ENCODE peak calls at places on chromosome 14, in four cellular contexts. U, M, G and Y are unnamed samples.

GRCh38 chr14:72518809-72519377 is 375.0 kb downstream of the DPF3 start:
- DNase-seq in U (no peak), M (no peak), G (no peak), Y (no peak)

GRCh38 chr14:44639986-44640385 is 132.9 kb upstream of the FSCB start:
- DNase-seq in U (no peak), M (no peak), G (no peak), Y (no peak)

GRCh38 chr14:104302794-104303405 is 164.5 kb downstream of the KIF26A start:
- DNase-seq in U (no peak), M (no peak), G (no peak), Y (peak)

GRCh38 chr14:65434216-65434850 is 21.8 kb downstream of the FUT8 start:
- DNase-seq in U (no peak), M (no peak), G (no peak), Y (no peak)

GRCh38 chr14:103899316-103899715 is 28.9 kb upstream of the TDRD9 start:
- DNase-seq in U (no peak), M (no peak), G (no peak), Y (no peak)

GRCh38 chr14:20998674-20999366 is at the start of gene SLC39A2:
- DNase-seq in U (peak), M (no peak), G (no peak), Y (no peak)

GRCh38 chr14:103260629-103261124 is 73.4 kb upstream of the EIF5 start:
- DNase-seq in U (peak), M (no peak), G (peak), Y (no peak)

GRCh38 chr14:22657861-22658260 is 13.7 kb upstream of the OR6J1 start:
- DNase-seq in U (no peak), M (no peak), G (no peak), Y (no peak)

GRCh38 chr14:74501135-74501614 is 7.6 kb downstream of the ISCA2 start:
- DNase-seq in U (peak), M (no peak), G (peak), Y (peak)

GRCh38 chr14:69711471-69712216 is 55.3 kb upstream of the SRSF5 start:
- DNase-seq in U (peak), M (no peak), G (no peak), Y (no peak)

GRCh38 chr14:64465208-64465821 is at the start of gene AKAP5:
- DNase-seq in U (peak), M (peak), G (peak), Y (no peak)

GRCh38 chr14:91409991-91410401 is 7.6 kb downstream of the CCDC88C start:
- DNase-seq in U (no peak), M (no peak), G (no peak), Y (no peak)

GRCh38 chr14:53473480-53473879 is 320.4 kb upstream of the DDHD1 start:
- DNase-seq in U (no peak), M (no peak), G (no peak), Y (no peak)

GRCh38 chr14:42163136-42163535 is 556.5 kb downstream of the LRFN5 start:
- DNase-seq in U (no peak), M (no peak), G (no peak), Y (no peak)

GRCh38 chr14:64266206-64266605 is 28.0 kb downstream of the ESR2 start:
- DNase-seq in U (no peak), M (no peak), G (no peak), Y (no peak)

GRCh38 chr14:34374998-34375740 is 86.9 kb downstream of the SPTSSA start:
- DNase-seq in U (no peak), M (no peak), G (no peak), Y (no peak)

DNA sequence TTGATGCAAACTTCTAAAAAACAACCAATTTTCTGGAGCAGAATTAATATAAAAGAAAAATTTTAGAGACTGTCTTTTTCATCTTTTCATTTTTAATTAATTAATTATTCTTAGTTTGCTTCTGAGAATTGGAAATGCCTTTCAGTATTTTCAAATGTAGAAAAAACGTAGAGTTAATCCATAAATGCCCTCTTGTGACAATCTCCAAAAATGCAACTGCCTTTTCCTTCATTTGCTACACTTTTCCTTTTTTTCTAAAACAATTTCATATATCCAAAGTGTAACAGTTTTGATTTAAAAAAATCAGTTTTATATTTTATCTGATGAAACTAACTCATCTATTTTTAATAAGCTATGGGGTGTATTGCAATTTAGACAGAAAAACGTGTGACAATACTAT is 409.3 kb downstream of the PRKD1 start:
- DNase-seq in U (no peak), M (no peak), G (no peak), Y (no peak)
- TF ChIP-seq CTCF in U (no peak), M (peak), G (no peak), Y (no peak)

GRCh38 chr14:37252434-37252833 is 54.7 kb downstream of the MIPOL1 start:
- DNase-seq in U (no peak), M (no peak), G (no peak), Y (no peak)

GRCh38 chr14:37254411-37254947 is 56.7 kb downstream of the MIPOL1 start:
- DNase-seq in U (no peak), M (no peak), G (no peak), Y (no peak)

GRCh38 chr14:37247777-37248461 is 50.2 kb downstream of the MIPOL1 start:
- DNase-seq in U (no peak), M (no peak), G (no peak), Y (no peak)

GRCh38 chr14:37253905-37254304 is 56.2 kb downstream of the MIPOL1 start:
- DNase-seq in U (no peak), M (no peak), G (no peak), Y (no peak)

GRCh38 chr14:37251778-37252177 is 54.0 kb downstream of the MIPOL1 start:
- DNase-seq in U (no peak), M (no peak), G (no peak), Y (no peak)
- TF ChIP-seq CTCF in U (no peak), M (peak), G (no peak), Y (no peak)

GRCh38 chr14:101739446-101740141 is 21.9 kb upstream of the PPP2R5C start:
- DNase-seq in U (no peak), M (no peak), G (no peak), Y (no peak)

GRCh38 chr14:101736585-101736984 is 24.9 kb upstream of the PPP2R5C start:
- DNase-seq in U (no peak), M (no peak), G (no peak), Y (no peak)

GRCh38 chr14:101738921-101739320 is 22.6 kb upstream of the PPP2R5C start:
- DNase-seq in U (no peak), M (no peak), G (no peak), Y (no peak)

GRCh38 chr14:101736071-101736470 is 25.4 kb upstream of the PPP2R5C start:
- DNase-seq in U (no peak), M (no peak), G (no peak), Y (no peak)

GRCh38 chr14:101737414-101738367 is 23.8 kb upstream of the PPP2R5C start:
- DNase-seq in U (no peak), M (no peak), G (no peak), Y (no peak)
- TF ChIP-seq CTCF in U (no peak), M (no peak), G (no peak), Y (peak)

DNA sequence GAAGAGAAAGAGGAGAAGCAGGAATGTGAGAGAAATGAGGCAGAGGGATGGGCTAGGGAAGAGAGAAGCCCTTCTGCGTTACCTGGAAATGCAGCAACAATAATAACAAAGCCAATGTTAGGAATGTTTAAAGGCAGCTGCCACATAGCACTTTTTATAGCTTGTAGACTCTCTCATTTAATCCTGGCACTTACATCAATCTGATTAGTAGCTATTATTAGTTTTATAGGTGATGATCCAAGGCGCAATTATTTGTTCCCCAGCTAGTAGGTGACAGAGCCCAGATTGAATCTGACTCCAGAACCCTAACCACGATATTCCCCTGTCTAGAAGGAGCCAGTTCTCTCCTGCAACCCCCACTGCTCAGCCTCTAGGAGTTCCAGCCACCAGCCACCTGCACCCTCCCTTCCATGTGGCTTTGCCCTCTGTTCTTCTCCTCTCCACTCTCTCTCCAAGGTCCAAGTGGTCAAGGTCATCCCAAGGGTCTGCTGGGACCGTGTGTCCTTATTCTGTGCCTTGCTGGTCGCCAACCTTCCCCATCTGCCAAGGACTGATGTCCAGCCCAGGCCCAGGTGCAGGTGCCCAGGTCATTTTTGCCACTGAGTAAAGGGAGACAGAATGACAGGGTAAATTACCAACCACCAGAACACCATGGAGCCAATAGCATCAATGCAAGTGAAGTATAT is 29.4 kb upstream of the CIPC start:
- DNase-seq in U (no peak), M (no peak), G (no peak), Y (no peak)
- TF ChIP-seq CTCF in U (no peak), M (no peak), G (no peak), Y (peak)

GRCh38 chr14:93984070-93984469 is 7.7 kb upstream of the ASB2 start:
- DNase-seq in U (no peak), M (no peak), G (no peak), Y (no peak)

GRCh38 chr14:93986972-93987371 is 10.1 kb upstream of the CCDC197 start:
- DNase-seq in U (peak), M (no peak), G (no peak), Y (no peak)

GRCh38 chr14:93982684-93983007 is 6.3 kb upstream of the ASB2 start:
- DNase-seq in U (no peak), M (no peak), G (no peak), Y (no peak)

GRCh38 chr14:93987376-93987775 is 9.7 kb upstream of the CCDC197 start:
- DNase-seq in U (peak), M (no peak), G (no peak), Y (no peak)

DNA sequence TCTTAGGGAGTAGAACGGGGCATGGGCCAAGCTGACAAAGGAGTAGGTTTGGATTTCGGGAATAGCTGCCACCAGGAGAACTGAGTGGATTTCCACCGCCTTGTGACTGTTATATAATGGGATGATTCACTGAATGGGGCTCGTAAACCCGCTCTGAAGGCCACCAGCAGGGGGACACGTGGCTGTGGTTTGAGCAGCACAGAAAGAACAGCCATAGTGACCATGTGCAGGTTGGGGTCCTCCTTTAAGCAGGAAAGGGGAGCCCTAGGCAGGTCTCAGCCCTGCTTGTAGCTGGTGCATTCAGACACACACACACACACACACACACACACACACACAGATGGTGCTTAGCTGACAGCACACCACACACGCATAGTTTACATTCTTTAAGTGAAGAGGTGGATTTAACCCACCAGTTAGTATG is 8.6 kb upstream of the ASB2 start:
- DNase-seq in U (no peak), M (no peak), G (no peak), Y (no peak)
- TF ChIP-seq CTCF in U (peak), M (peak), G (peak), Y (peak)

GRCh38 chr14:36208690-36209278 is 32.3 kb upstream of the PTCSC3 start:
- DNase-seq in U (no peak), M (no peak), G (peak), Y (no peak)

GRCh38 chr14:36207500-36207899 is 31.0 kb upstream of the PTCSC3 start:
- DNase-seq in U (no peak), M (no peak), G (no peak), Y (no peak)

GRCh38 chr14:36204674-36205073 is 28.2 kb upstream of the PTCSC3 start:
- DNase-seq in U (no peak), M (no peak), G (no peak), Y (no peak)
- TF ChIP-seq CTCF in U (no peak), M (no peak), G (no peak), Y (no peak)

GRCh38 chr14:54509546-54510501 is at the start of gene CGRRF1:
- DNase-seq in U (peak), M (peak), G (peak), Y (peak)
- TF ChIP-seq CTCF in U (peak), M (peak), G (peak), Y (peak)